ENCODE peak calls at places on chromosomes 1 and 21, in eight cellular contexts. D is GM13976, S is Panc1, C is GM20000, E is AG10803, J is WTC11, B is RWPE1, O is HFF-Myc. K is an unnamed sample.

GRCh38 chr1:62175568-62176179 is 19.0 kb upstream of the L1TD1 start:
- DNase-seq in O (peak), S (peak), J (peak), E (peak), C (peak), D (peak), B (peak), K (peak)

GRCh38 chr21:42207426-42207825 is 11.5 kb upstream of the ABCG1 start:
- DNase-seq in E (no peak), C (no peak), O (no peak), D (no peak), B (no peak), J (no peak), S (no peak), K (no peak)

GRCh38 chr21:45319461-45320211 is 31.9 kb upstream of the POFUT2 start:
- DNase-seq in J (no peak), D (no peak), C (no peak), B (no peak), S (no peak), O (no peak), E (peak), K (peak)

GRCh38 chr21:39193380-39193779 is 10.1 kb upstream of the PSMG1 start:
- DNase-seq in D (no peak), S (no peak), O (no peak), E (no peak), B (no peak), C (no peak), J (no peak), K (no peak)

GRCh38 chr1:12549460-12550349 is 68.3 kb downstream of the DHRS3 start:
- DNase-seq in C (no peak), O (peak), E (peak), D (no peak), B (peak), S (peak), J (peak), K (peak)

GRCh38 chr1:173112129-173112528 is 61.4 kb upstream of the TNFSF18 start:
- DNase-seq in S (no peak), E (no peak), C (peak), O (no peak), B (no peak), J (no peak), D (peak), K (no peak)

GRCh38 chr1:71015745-71016144 is 31.9 kb downstream of the PTGER3 start:
- DNase-seq in O (no peak), B (no peak), J (no peak), E (no peak), D (no peak), S (no peak), C (no peak), K (no peak)

GRCh38 chr1:27192039-27192529 is 37.2 kb upstream of the SLC9A1 start:
- DNase-seq in E (no peak), S (peak), O (no peak), B (peak), J (no peak), D (no peak), C (no peak), K (peak)

GRCh38 chr1:201717286-201717685 is 111.7 kb upstream of the IPO9 start:
- DNase-seq in J (no peak), D (no peak), B (no peak), O (no peak), E (no peak), C (no peak), S (no peak), K (no peak)

GRCh38 chr1:154956557-154956956 is 658 bp upstream of the PBXIP1 start:
- DNase-seq in E (no peak), B (no peak), C (no peak), D (no peak), J (no peak), S (no peak), O (no peak), K (no peak)

GRCh38 chr21:33019885-33020557 is 5.7 kb upstream of the OLIG2 start:
- DNase-seq in S (no peak), O (no peak), J (peak), E (no peak), B (no peak), D (no peak), C (peak), K (no peak)

GRCh38 chr1:226974544-226975258 is 34.6 kb downstream of the COQ8A start:
- DNase-seq in E (no peak), O (no peak), D (no peak), S (no peak), B (no peak), J (no peak), C (no peak), K (no peak)

GRCh38 chr21:15065381-15066230 is 806 bp upstream of the NRIP1 start:
- DNase-seq in J (peak), S (no peak), C (peak), E (peak), O (peak), B (peak), D (peak), K (peak)

GRCh38 chr1:88979054-88979748 is 13.2 kb downstream of the KYAT3 start:
- DNase-seq in D (no peak), J (no peak), O (no peak), B (no peak), C (no peak), E (peak), S (no peak), K (no peak)

GRCh38 chr1:149848811-149849210 is 50.6 kb upstream of the BOLA1 start:
- DNase-seq in D (no peak), C (no peak), O (no peak), J (no peak), S (no peak), B (no peak), E (no peak), K (no peak)

GRCh38 chr1:226882187-226882586 is 11.8 kb downstream of the PSEN2 start:
- DNase-seq in B (no peak), S (no peak), O (no peak), D (no peak), C (no peak), J (no peak), E (no peak), K (no peak)

GRCh38 chr1:19979494-19979977 is at the start of gene PLA2G2A:
- DNase-seq in S (no peak), E (peak), O (no peak), C (no peak), D (no peak), B (no peak), J (no peak), K (no peak)

GRCh38 chr21:32475162-32475812 is 62.8 kb downstream of the EVA1C start:
- DNase-seq in O (peak), D (no peak), E (peak), S (no peak), B (no peak), C (no peak), J (no peak), K (no peak)

GRCh38 chr1:241611063-241611462 is 29.1 kb downstream of the CHML start:
- DNase-seq in D (peak), J (no peak), B (peak), C (peak), O (peak), E (peak), S (no peak), K (peak)

GRCh38 chr1:181592261-181592859 is 109.0 kb downstream of the CACNA1E start:
- DNase-seq in C (no peak), E (no peak), D (no peak), B (no peak), J (no peak), O (no peak), S (no peak), K (no peak)

GRCh38 chr1:53393325-53393792 is 65.5 kb upstream of the LRP8 start:
- DNase-seq in O (peak), D (peak), E (peak), C (peak), B (peak), S (no peak), J (peak), K (peak)

GRCh38 chr1:53390736-53391135 is 62.9 kb upstream of the LRP8 start:
- DNase-seq in B (no peak), S (no peak), J (no peak), C (no peak), D (no peak), E (no peak), O (no peak), K (no peak)

GRCh38 chr1:53394306-53394705 is 64.9 kb upstream of the DMRTB1 start:
- DNase-seq in C (no peak), S (no peak), O (no peak), D (no peak), E (no peak), B (no peak), J (no peak), K (no peak)

GRCh38 chr1:53391982-53392381 is 64.1 kb upstream of the LRP8 start:
- DNase-seq in B (no peak), C (no peak), D (no peak), E (peak), O (no peak), J (no peak), S (no peak), K (no peak)

GRCh38 chr1:53392460-53392859 is 64.6 kb upstream of the LRP8 start:
- DNase-seq in C (no peak), J (no peak), D (no peak), S (no peak), B (no peak), E (no peak), O (no peak), K (no peak)
- TF ChIP-seq CTCF in C (no peak), J (no peak), D (no peak), S (no peak), B (no peak), E (no peak), O (no peak), K (no peak)

GRCh38 chr1:60126733-60127132 is 53.2 kb upstream of the C1orf87 start:
- DNase-seq in O (no peak), J (no peak), S (no peak), E (no peak), D (no peak), C (no peak), B (no peak), K (no peak)
- TF ChIP-seq CTCF in O (no peak), J (no peak), S (peak), E (peak), D (no peak), C (no peak), B (no peak), K (no peak)

GRCh38 chr1:1841575-1841991 is 49.3 kb downstream of the GNB1 start:
- DNase-seq in D (no peak), J (no peak), O (no peak), S (no peak), E (peak), C (no peak), B (no peak), K (no peak)
- TF ChIP-seq CTCF in D (peak), J (no peak), O (peak), S (no peak), E (peak), C (no peak), B (no peak), K (no peak)

GRCh38 chr1:90616395-90616794 is 100.7 kb downstream of the BARHL2 start:
- DNase-seq in E (no peak), S (no peak), J (peak), C (no peak), O (no peak), D (no peak), B (no peak), K (peak)
- TF ChIP-seq CTCF in E (peak), S (peak), J (peak), C (peak), O (no peak), D (no peak), B (no peak), K (peak)

GRCh38 chr1:98991127-98992003 is 13.3 kb downstream of the PLPPR5 start:
- DNase-seq in D (no peak), C (no peak), S (no peak), E (peak), B (peak), O (peak), J (no peak), K (peak)
- TF ChIP-seq CTCF in D (peak), C (peak), S (peak), E (no peak), B (peak), O (peak), J (peak), K (no peak)

DNA sequence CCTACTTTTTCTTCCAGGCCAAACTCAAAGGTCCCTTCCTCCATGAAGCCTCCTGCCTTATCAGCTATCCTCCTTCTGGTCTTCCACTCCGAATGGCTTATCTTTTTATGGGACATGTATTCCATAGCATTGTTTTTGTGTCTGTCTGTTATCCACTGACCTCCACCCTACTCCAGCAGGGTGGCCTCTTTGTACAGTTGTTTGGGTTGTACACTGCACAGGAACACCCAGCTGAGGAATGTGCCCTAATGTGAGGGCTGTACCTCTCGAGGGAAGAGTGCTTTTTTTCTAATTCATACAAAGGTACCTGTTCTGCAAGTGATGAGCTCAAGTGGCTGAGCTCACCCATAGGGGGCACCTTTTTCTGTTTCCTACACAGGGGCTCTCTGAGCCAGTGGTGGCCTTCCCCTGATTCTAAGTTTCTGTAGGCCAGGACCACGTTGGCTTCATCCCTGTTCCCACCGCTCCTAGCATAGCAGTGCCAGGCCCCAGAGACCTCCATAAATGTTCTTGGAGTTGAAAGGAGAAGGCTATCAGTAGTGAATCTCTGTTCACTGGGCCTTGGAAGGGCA is 108.2 kb downstream of the FOXD2 start:
- DNase-seq in B (no peak), O (no peak), D (no peak), E (no peak), J (peak), S (no peak), C (no peak), K (no peak)
- TF ChIP-seq CTCF in B (no peak), O (no peak), D (no peak), E (no peak), J (no peak), S (no peak), C (no peak), K (no peak)

DNA sequence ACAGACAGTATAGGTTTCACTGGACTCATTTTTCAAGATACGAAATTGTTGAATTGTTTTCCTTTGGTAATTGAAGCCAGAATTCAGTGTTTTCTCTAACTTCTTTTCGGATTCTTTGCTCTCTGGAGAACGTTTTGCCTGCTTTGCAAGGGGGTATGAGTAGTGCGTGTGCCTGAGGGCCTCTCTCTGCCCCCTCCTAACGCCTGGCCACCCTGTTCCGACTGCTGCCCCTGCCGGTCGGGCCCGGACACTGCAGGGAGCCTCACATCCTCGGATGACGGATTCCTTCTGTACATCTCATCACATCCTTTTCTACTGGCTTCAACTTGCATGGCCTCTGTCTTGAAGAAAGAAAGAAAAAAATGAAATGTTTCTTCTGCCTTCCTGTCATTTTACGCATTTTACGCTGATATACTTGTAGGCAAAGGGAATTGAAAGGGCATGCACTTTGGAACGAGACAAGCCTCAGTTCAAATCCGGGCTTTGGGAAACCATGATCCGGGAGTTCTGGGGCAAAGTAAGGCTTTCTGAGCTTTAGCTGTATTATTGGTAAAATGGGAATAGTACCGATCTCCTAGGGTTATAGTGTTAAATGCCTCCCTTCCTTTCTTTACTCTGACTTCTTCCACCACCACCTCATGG is 65.1 kb downstream of the DISC1 start:
- DNase-seq in J (peak), E (peak), D (no peak), B (peak), O (no peak), C (no peak), S (peak), K (peak)
- TF ChIP-seq CTCF in J (peak), E (peak), D (no peak), B (peak), O (peak), C (no peak), S (peak), K (peak)

GRCh38 chr1:114428083-114428754 is 82.8 kb downstream of the TRIM33 start:
- DNase-seq in D (no peak), O (no peak), E (peak), J (no peak), B (no peak), S (no peak), C (no peak), K (peak)
- TF ChIP-seq CTCF in D (no peak), O (peak), E (peak), J (no peak), B (peak), S (peak), C (no peak), K (no peak)

K was measured in Calu3.